ENCODE peak calls at places on chromosome 18, in nine cellular contexts. H is fibroblast of the conjunctiva; V is SHP77 treated with DMSO at 0.1 percent for 48 hours; Y is iPS-NIHi11; U is adrenal gland; I is T-helper 17 cell; A is stimulated activated CD4-positive, alpha-beta T cell treated with anti-CD3 and anti-CD28 coated beads, Interleukin-12 subunit alpha, Interleukin-12 subunit beta, amount 100 ng/mL, for 48 hours; J is cerebellar cortex; W is heart left ventricle. C is an unnamed sample.
A peak's percentile ranks its signal among the peaks of the same experiment; 100 is the strongest.

GRCh38 chr18:78980777-78981651 is 1.4 kb downstream of the SALL3 start:
- DNase-seq in H (no peak), V (no peak), Y (no peak), U (no peak), I (no peak), A (no peak), J (no peak), W (no peak), C (peak; percentile 68)

GRCh38 chr18:10852610-10853303 is 296.6 kb downstream of the PIEZO2 start:
- DNase-seq in H (no peak), V (peak; percentile 0), Y (no peak), U (no peak), I (no peak), A (no peak), J (no peak), W (no peak), C (no peak)

GRCh38 chr18:78975282-78975681 is 4.3 kb upstream of the SALL3 start:
- DNase-seq in H (no peak), V (no peak), Y (no peak), U (no peak), I (no peak), A (no peak), J (no peak), W (no peak), C (peak; percentile 18)

GRCh38 chr18:74373428-74373827 is 57.8 kb downstream of the C18orf63 start:
- DNase-seq in H (no peak), V (no peak), Y (no peak), U (no peak), I (peak; percentile 45), A (no peak), J (no peak), W (no peak), C (no peak)

GRCh38 chr18:22485808-22486244 is 68.1 kb upstream of the CTAGE1 start:
- DNase-seq in H (no peak), V (no peak), Y (no peak), U (no peak), I (no peak), A (no peak), J (no peak), W (no peak), C (no peak)

GRCh38 chr18:76361219-76361618 is 133.8 kb downstream of the ZNF516 start:
- DNase-seq in H (no peak), V (no peak), Y (no peak), U (no peak), I (no peak), A (no peak), J (no peak), W (no peak), C (no peak)

GRCh38 chr18:63071566-63072175 is 247.9 kb downstream of the BCL2 start:
- DNase-seq in H (no peak), V (no peak), Y (no peak), U (no peak), I (no peak), A (no peak), J (no peak), W (no peak), C (no peak)

GRCh38 chr18:77131100-77131651 is 1.4 kb downstream of the MBP start:
- DNase-seq in H (no peak), V (no peak), Y (no peak), U (peak; percentile 55), I (peak; percentile 21), A (no peak), J (no peak), W (peak; percentile 65), C (peak; percentile 19)

GRCh38 chr18:79534356-79534755 is 138.6 kb downstream of the NFATC1 start:
- DNase-seq in H (no peak), V (no peak), Y (no peak), U (no peak), I (no peak), A (no peak), J (no peak), W (no peak), C (no peak)

GRCh38 chr18:10398571-10398970 is 55.9 kb upstream of the APCDD1 start:
- DNase-seq in H (no peak), V (no peak), Y (no peak), U (no peak), I (no peak), A (no peak), J (peak; percentile 26), W (no peak), C (no peak)

GRCh38 chr18:3585656-3586509 is 135.9 kb downstream of the TGIF1 start:
- DNase-seq in H (peak; percentile 65), V (peak; percentile 83), Y (peak; percentile 85), U (peak; percentile 96), I (peak; percentile 52), A (peak; percentile 66), J (peak; percentile 74), W (peak; percentile 76), C (peak; percentile 90)

GRCh38 chr18:79632765-79633164 is 46.8 kb upstream of the CTDP1 start:
- DNase-seq in H (no peak), V (no peak), Y (no peak), U (no peak), I (no peak), A (no peak), J (no peak), W (no peak), C (no peak)

GRCh38 chr18:59196161-59196560 is 23.8 kb upstream of the GRP start:
- DNase-seq in H (no peak), V (no peak), Y (no peak), U (no peak), I (no peak), A (no peak), J (peak; percentile 11), W (no peak), C (no peak)

GRCh38 chr18:44735071-44735470 is 54.4 kb downstream of the SETBP1 start:
- DNase-seq in H (no peak), V (no peak), Y (no peak), U (no peak), I (no peak), A (no peak), J (no peak), W (no peak), C (no peak)

GRCh38 chr18:54357082-54357659 is 487 bp downstream of the STARD6 start:
- DNase-seq in H (peak; percentile 1), V (no peak), Y (no peak), U (no peak), I (no peak), A (no peak), J (no peak), W (no peak), C (no peak)

GRCh38 chr18:50560681-50561629 is 1.1 kb downstream of the MAPK4 start:
- DNase-seq in H (no peak), V (no peak), Y (peak; percentile 35), U (peak; percentile 68), I (no peak), A (no peak), J (peak; percentile 24), W (no peak), C (peak; percentile 61)

GRCh38 chr18:10230072-10230471 is 224.4 kb upstream of the APCDD1 start:
- DNase-seq in H (peak; percentile 55), V (no peak), Y (peak; percentile 18), U (peak; percentile 48), I (no peak), A (no peak), J (no peak), W (no peak), C (no peak)

GRCh38 chr18:712401-713134 is at the start of gene ENOSF1:
- DNase-seq in H (peak; percentile 66), V (peak; percentile 47), Y (peak; percentile 96), U (peak; percentile 89), I (peak; percentile 54), A (peak; percentile 86), J (peak; percentile 48), W (peak; percentile 80), C (peak; percentile 86)

GRCh38 chr18:47756364-47757016 is 174.0 kb downstream of the SMAD2 start:
- DNase-seq in H (peak; percentile 29), V (peak; percentile 37), Y (peak; percentile 79), U (peak; percentile 70), I (peak; percentile 21), A (peak; percentile 31), J (peak; percentile 39), W (peak; percentile 28), C (peak; percentile 83)

GRCh38 chr18:6561029-6561861 is 146.5 kb upstream of the L3MBTL4 start:
- DNase-seq in H (peak; percentile 82), V (no peak), Y (no peak), U (peak; percentile 79), I (no peak), A (no peak), J (peak; percentile 33), W (no peak), C (peak; percentile 82)

GRCh38 chr18:62781893-62782292 is 66.6 kb downstream of the PHLPP1 start:
- DNase-seq in H (peak; percentile 51), V (no peak), Y (no peak), U (peak; percentile 79), I (no peak), A (no peak), J (no peak), W (no peak), C (no peak)

GRCh38 chr18:3115430-3116025 is 102.6 kb upstream of the LPIN2 start:
- DNase-seq in H (no peak), V (no peak), Y (peak; percentile 11), U (no peak), I (no peak), A (no peak), J (no peak), W (no peak), C (no peak)

GRCh38 chr18:63508634-63509033 is 31.9 kb downstream of the SERPINB5 start:
- DNase-seq in H (no peak), V (no peak), Y (no peak), U (peak; percentile 4), I (no peak), A (no peak), J (no peak), W (no peak), C (no peak)

GRCh38 chr18:7844017-7844416 is 276.9 kb downstream of the PTPRM start:
- DNase-seq in H (no peak), V (no peak), Y (no peak), U (no peak), I (no peak), A (no peak), J (no peak), W (no peak), C (no peak)

GRCh38 chr18:46415532-46415931 is 241.5 kb downstream of the LOXHD1 start:
- DNase-seq in H (no peak), V (no peak), Y (no peak), U (no peak), I (no peak), A (no peak), J (no peak), W (no peak), C (no peak)

GRCh38 chr18:14189858-14190257 is 57.6 kb upstream of the ZNF519 start:
- DNase-seq in H (peak; percentile 34), V (no peak), Y (no peak), U (no peak), I (no peak), A (no peak), J (no peak), W (no peak), C (no peak)

GRCh38 chr18:39453882-39454281 is 1888.3 kb upstream of the CELF4 start:
- DNase-seq in H (peak; percentile 47), V (no peak), Y (peak; percentile 7), U (peak; percentile 32), I (no peak), A (no peak), J (peak; percentile 19), W (peak; percentile 51), C (no peak)

GRCh38 chr18:23331091-23331920 is 121.8 kb upstream of the RIOK3 start:
- DNase-seq in H (no peak), V (no peak), Y (peak; percentile 48), U (no peak), I (no peak), A (no peak), J (no peak), W (no peak), C (no peak)

GRCh38 chr18:76874643-76875389 is 52.5 kb downstream of the ZNF236 start:
- DNase-seq in H (no peak), V (no peak), Y (no peak), U (no peak), I (peak; percentile 16), A (no peak), J (no peak), W (no peak), C (peak; percentile 30)

GRCh38 chr18:21117385-21118135 is 5.9 kb upstream of the ROCK1 start:
- DNase-seq in H (peak; percentile 84), V (no peak), Y (no peak), U (peak; percentile 26), I (no peak), A (no peak), J (no peak), W (no peak), C (no peak)

GRCh38 chr18:25230658-25231326 is 121.2 kb downstream of the ZNF521 start:
- DNase-seq in H (peak; percentile 88), V (no peak), Y (no peak), U (peak; percentile 72), I (no peak), A (no peak), J (no peak), W (peak; percentile 79), C (no peak)